ENCODE peak calls at places on chromosome 17, in six cellular contexts. A is foreskin fibroblast, O is brain microvascular endothelial cell, U is tibial artery, T is dorsolateral prefrontal cortex, I is AG04450. Q is an unnamed sample.

GRCh38 chr17:22409160-22409751 is 716.9 kb downstream of the KCNJ18 start:
- DNase-seq in A (no peak), T (no peak), O (no peak), I (no peak), U (no peak), Q (no peak)

GRCh38 chr17:34606721-34607120 is 27.3 kb downstream of the TMEM132E start:
- DNase-seq in I (no peak), U (no peak), T (no peak), O (no peak), A (no peak), Q (no peak)

GRCh38 chr17:66087073-66087472 is 104.9 kb downstream of the CEP112 start:
- DNase-seq in T (no peak), O (no peak), A (peak; percentile 16), U (no peak), I (no peak), Q (no peak)

GRCh38 chr17:42272576-42272975 is 3.6 kb downstream of the STAT5B start:
- DNase-seq in U (no peak), O (no peak), I (no peak), T (no peak), A (no peak), Q (no peak)

GRCh38 chr17:15945493-15946209 is 721 bp downstream of the ADORA2B start:
- DNase-seq in U (no peak), T (no peak), I (no peak), A (peak; percentile 30), O (no peak), Q (no peak)

GRCh38 chr17:46915596-46915995 is 7.4 kb upstream of the GOSR2 start:
- DNase-seq in I (no peak), A (no peak), O (no peak), T (no peak), U (no peak), Q (no peak)

GRCh38 chr17:1649116-1649843 is 386 bp downstream of the RILP start:
- DNase-seq in O (peak; percentile 83), I (peak; percentile 67), T (peak; percentile 85), U (peak; percentile 89), A (peak; percentile 90), Q (peak; percentile 65)

GRCh38 chr17:49993423-49994037 is 1.5 kb downstream of the DLX3 start:
- DNase-seq in O (no peak), I (no peak), A (no peak), T (no peak), U (no peak), Q (no peak)

GRCh38 chr17:6161456-6161855 is 91.3 kb downstream of the WSCD1 start:
- DNase-seq in A (no peak), O (no peak), I (no peak), T (no peak), U (no peak), Q (no peak)

GRCh38 chr17:27294689-27295630 is 1.0 kb downstream of the WSB1 start:
- DNase-seq in T (peak; percentile 17), A (peak; percentile 63), O (peak; percentile 67), I (no peak), U (peak; percentile 82), Q (peak; percentile 74)

GRCh38 chr17:52604105-52604504 is 445.6 kb upstream of the CA10 start:
- DNase-seq in A (no peak), T (no peak), O (no peak), U (no peak), I (no peak), Q (no peak)

GRCh38 chr17:9538626-9539025 is 37.0 kb downstream of the STX8 start:
- DNase-seq in A (no peak), U (no peak), I (no peak), T (no peak), O (no peak), Q (no peak)

GRCh38 chr17:933168-934083 is 46.1 kb downstream of the NXN start:
- DNase-seq in O (peak; percentile 88), T (no peak), I (peak; percentile 96), U (no peak), A (peak; percentile 92), Q (peak; percentile 97)

GRCh38 chr17:557371-557770 is 157.3 kb downstream of the VPS53 start:
- DNase-seq in A (no peak), U (no peak), I (peak; percentile 10), T (no peak), O (no peak), Q (no peak)

GRCh38 chr17:31327534-31328526 is 6.4 kb upstream of the EVI2A start:
- DNase-seq in O (peak; percentile 79), T (no peak), I (peak; percentile 62), A (peak; percentile 84), U (no peak), Q (peak; percentile 94)

GRCh38 chr17:41631890-41632269 is 7.5 kb upstream of the KRT17 start:
- DNase-seq in O (no peak), I (no peak), A (no peak), T (no peak), U (no peak), Q (no peak)

GRCh38 chr17:83148317-83149044 is 69.1 kb downstream of the METRNL start:
- DNase-seq in T (no peak), A (no peak), I (no peak), U (no peak), O (no peak), Q (no peak)

GRCh38 chr17:45307290-45308015 is 9.4 kb downstream of the MAP3K14 start:
- DNase-seq in O (peak; percentile 77), A (peak; percentile 77), T (no peak), I (peak; percentile 53), U (peak; percentile 46), Q (peak; percentile 87)

GRCh38 chr17:50051082-50051576 is 4.8 kb upstream of the ITGA3 start:
- DNase-seq in A (peak; percentile 81), T (no peak), U (no peak), O (peak; percentile 78), I (no peak), Q (no peak)

GRCh38 chr17:78252111-78252634 is 20.7 kb downstream of the TMEM235 start:
- DNase-seq in U (no peak), T (no peak), A (no peak), I (no peak), O (no peak), Q (no peak)

GRCh38 chr17:78375401-78376079 is 2.9 kb upstream of the PGS1 start:
- DNase-seq in O (peak; percentile 86), U (peak; percentile 60), I (peak; percentile 88), T (no peak), A (peak; percentile 87), Q (peak; percentile 89)

GRCh38 chr17:18026408-18026776 is 12.6 kb downstream of the ATPAF2 start:
- DNase-seq in O (peak; percentile 49), A (peak; percentile 76), I (no peak), T (peak; percentile 54), U (no peak), Q (peak; percentile 50)

GRCh38 chr17:38702900-38703741 is 2.0 kb upstream of the MLLT6 start:
- DNase-seq in A (no peak), O (no peak), I (no peak), T (no peak), U (no peak), Q (no peak)

GRCh38 chr17:61285483-61286320 is 113.9 kb upstream of the TBX2 start:
- DNase-seq in I (peak; percentile 85), A (peak; percentile 80), U (no peak), O (peak; percentile 90), T (no peak), Q (no peak)

GRCh38 chr17:2192367-2193028 is 111.1 kb downstream of the SMG6 start:
- DNase-seq in T (no peak), U (no peak), A (peak; percentile 97), I (peak; percentile 93), O (peak; percentile 95), Q (peak; percentile 94)

GRCh38 chr17:78268960-78269892 is 37.8 kb downstream of the TMEM235 start:
- DNase-seq in O (no peak), A (no peak), T (no peak), U (no peak), I (no peak), Q (no peak)

GRCh38 chr17:40483679-40484078 is 17.7 kb downstream of the TNS4 start:
- DNase-seq in I (no peak), O (no peak), A (no peak), T (no peak), U (no peak), Q (no peak)

GRCh38 chr17:7041607-7042506 is 2.0 kb downstream of the SLC16A11 start:
- DNase-seq in T (no peak), A (no peak), I (no peak), U (no peak), O (no peak), Q (no peak)

GRCh38 chr17:26773189-26774188 is 520.4 kb upstream of the WSB1 start:
- DNase-seq in I (no peak), A (no peak), T (no peak), O (no peak), U (no peak), Q (no peak)

GRCh38 chr17:27958708-27959381 is 65.7 kb upstream of the LYRM9 start:
- DNase-seq in U (no peak), I (no peak), A (no peak), O (no peak), T (no peak), Q (no peak)

DNA sequence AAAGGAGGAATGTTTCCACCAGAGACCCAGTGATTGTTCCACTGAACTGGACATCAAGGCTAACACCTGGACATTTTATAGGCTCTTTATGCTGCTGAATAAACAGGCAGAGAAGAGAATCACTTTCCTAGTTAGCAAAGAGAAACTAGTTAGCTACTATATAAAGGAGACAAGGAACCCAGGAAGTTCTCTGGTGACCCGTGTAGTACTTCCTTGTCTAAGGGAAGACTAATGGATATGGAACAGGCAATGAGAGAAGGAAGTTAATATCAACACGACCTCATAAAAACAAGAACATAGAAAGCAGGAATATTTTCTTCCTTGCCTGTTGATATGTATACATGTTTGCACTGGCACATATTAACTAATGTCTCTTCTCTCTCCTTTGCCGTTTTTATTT is 30.8 kb upstream of the RPL38 start:
- DNase-seq in I (no peak), A (no peak), U (no peak), O (no peak), T (no peak), Q (no peak)
- TF ChIP-seq CTCF in I (no peak), A (no peak), U (no peak), O (no peak), T (no peak), Q (no peak)

GRCh38 chr17:76538281-76538931 is 897 bp upstream of the CYGB start:
- DNase-seq in A (no peak), T (no peak), U (no peak), I (no peak), O (no peak), Q (no peak)
- H3K4me3 ChIP-seq in A (no peak overlapping the region), T (peak overlapping the region; percentile 56), U (peak overlapping the region; percentile 30), I (peak overlapping the region; percentile 57), O (peak overlapping the region; percentile 58), Q (peak overlapping the region; percentile 33)

GRCh38 chr17:80612997-80613731 is 68.5 kb downstream of the RPTOR start:
- DNase-seq in O (no peak), I (no peak), U (no peak), A (no peak), T (no peak), Q (no peak)
- TF ChIP-seq CTCF in O (no peak), I (no peak), U (no peak), A (no peak), T (no peak), Q (no peak)

DNA sequence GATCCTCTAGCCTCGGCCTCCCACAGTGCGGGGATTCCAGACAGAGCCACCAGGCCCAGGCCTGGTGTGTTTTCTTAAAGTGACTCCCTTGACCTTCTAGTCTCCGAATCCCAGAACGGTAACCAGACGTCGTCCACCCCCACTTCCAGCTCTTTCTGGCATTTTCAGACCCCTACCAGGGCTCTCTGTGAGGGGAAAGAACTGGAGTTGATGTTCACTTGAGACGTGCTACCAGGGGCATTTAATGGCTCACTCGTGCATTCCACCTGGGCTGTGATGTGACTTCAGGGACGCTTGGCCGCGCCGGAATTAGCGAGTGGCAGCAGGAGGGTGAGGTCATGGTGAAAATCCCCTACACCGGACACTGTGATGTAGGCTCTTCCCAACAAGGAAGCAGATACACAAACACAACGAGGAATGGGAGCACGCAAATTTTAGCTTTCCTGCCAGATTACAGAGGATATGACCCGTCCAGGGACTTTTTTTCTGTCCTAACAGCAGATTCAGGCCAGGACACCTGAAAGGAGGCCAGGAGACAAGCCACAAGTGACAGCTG is 1.1 kb upstream of the GNA13 start:
- DNase-seq in A (no peak), I (no peak), U (no peak), T (no peak), O (no peak), Q (no peak)
- H3K4me3 ChIP-seq in A (peak overlapping the region; percentile 83), I (no peak overlapping the region), U (peak overlapping the region; percentile 97), T (peak overlapping the region; percentile 76), O (no peak overlapping the region), Q (no peak overlapping the region)